ENCODE peak calls at places on chromosomes 6 and 20, in six cellular contexts. One of them, this sample, is unnamed.

GRCh38 chr6:106273087-106273486 is 52.5 kb downstream of the ATG5 start:
- DNase-seq in cardiac muscle cell: no peak
- DNase-seq in suprapubic skin: no peak
- DNase-seq in brain microvascular endothelial cell: no peak
- DNase-seq in body of pancreas: no peak
- DNase-seq in nephron progenitor cell: no peak
- DNase-seq in this sample: no peak

GRCh38 chr20:60632420-60633262 is 619.4 kb upstream of the CDH4 start:
- DNase-seq in cardiac muscle cell: no peak
- DNase-seq in suprapubic skin: no peak
- DNase-seq in brain microvascular endothelial cell: no peak
- DNase-seq in body of pancreas: no peak
- DNase-seq in nephron progenitor cell: no peak
- DNase-seq in this sample: no peak

GRCh38 chr6:25945175-25945574 is 14.7 kb upstream of the SLC17A2 start:
- DNase-seq in cardiac muscle cell: no peak
- DNase-seq in suprapubic skin: no peak
- DNase-seq in brain microvascular endothelial cell: no peak
- DNase-seq in body of pancreas: no peak
- DNase-seq in nephron progenitor cell: no peak
- DNase-seq in this sample: no peak

GRCh38 chr20:62025832-62026563 is 39.7 kb downstream of the TAF4 start:
- DNase-seq in cardiac muscle cell: peak; percentile 85
- DNase-seq in suprapubic skin: no peak
- DNase-seq in brain microvascular endothelial cell: peak; percentile 47
- DNase-seq in body of pancreas: peak; percentile 40
- DNase-seq in nephron progenitor cell: no peak
- DNase-seq in this sample: no peak

GRCh38 chr6:136774228-136775041 is 17.8 kb downstream of the MAP3K5 start:
- DNase-seq in cardiac muscle cell: peak; percentile 82
- DNase-seq in suprapubic skin: no peak
- DNase-seq in brain microvascular endothelial cell: no peak
- DNase-seq in body of pancreas: no peak
- DNase-seq in nephron progenitor cell: no peak
- DNase-seq in this sample: no peak

GRCh38 chr6:105105094-105105493 is 74.7 kb downstream of the POPDC3 start:
- DNase-seq in cardiac muscle cell: no peak
- DNase-seq in suprapubic skin: no peak
- DNase-seq in brain microvascular endothelial cell: no peak
- DNase-seq in body of pancreas: no peak
- DNase-seq in nephron progenitor cell: no peak
- DNase-seq in this sample: no peak

GRCh38 chr20:62406635-62407176 is 379 bp downstream of the CABLES2 start:
- DNase-seq in cardiac muscle cell: no peak
- DNase-seq in suprapubic skin: no peak
- DNase-seq in brain microvascular endothelial cell: no peak
- DNase-seq in body of pancreas: peak; percentile 45
- DNase-seq in nephron progenitor cell: no peak
- DNase-seq in this sample: no peak

GRCh38 chr6:3746119-3746691 is 5.3 kb downstream of the PXDC1 start:
- DNase-seq in cardiac muscle cell: no peak
- DNase-seq in suprapubic skin: no peak
- DNase-seq in brain microvascular endothelial cell: no peak
- DNase-seq in body of pancreas: no peak
- DNase-seq in nephron progenitor cell: no peak
- DNase-seq in this sample: no peak

GRCh38 chr6:579339-579738 is 77.6 kb downstream of the HUS1B start:
- DNase-seq in cardiac muscle cell: peak; percentile 27
- DNase-seq in suprapubic skin: no peak
- DNase-seq in brain microvascular endothelial cell: peak; percentile 20
- DNase-seq in body of pancreas: no peak
- DNase-seq in nephron progenitor cell: no peak
- DNase-seq in this sample: no peak

GRCh38 chr6:123931928-123932327 is 128.3 kb downstream of the NKAIN2 start:
- DNase-seq in cardiac muscle cell: no peak
- DNase-seq in suprapubic skin: no peak
- DNase-seq in brain microvascular endothelial cell: no peak
- DNase-seq in body of pancreas: no peak
- DNase-seq in nephron progenitor cell: no peak
- DNase-seq in this sample: no peak

GRCh38 chr20:57397693-57398108 is 6.5 kb downstream of the RBM38 start:
- DNase-seq in cardiac muscle cell: no peak
- DNase-seq in suprapubic skin: no peak
- DNase-seq in brain microvascular endothelial cell: no peak
- DNase-seq in body of pancreas: no peak
- DNase-seq in nephron progenitor cell: no peak
- DNase-seq in this sample: no peak

GRCh38 chr20:36155629-36155971 is 1.1 kb downstream of the EPB41L1 start:
- DNase-seq in cardiac muscle cell: no peak
- DNase-seq in suprapubic skin: no peak
- DNase-seq in brain microvascular endothelial cell: no peak
- DNase-seq in body of pancreas: no peak
- DNase-seq in nephron progenitor cell: no peak
- DNase-seq in this sample: no peak

GRCh38 chr6:52388790-52389189 is 26.8 kb downstream of the PAQR8 start:
- DNase-seq in cardiac muscle cell: no peak
- DNase-seq in suprapubic skin: no peak
- DNase-seq in brain microvascular endothelial cell: no peak
- DNase-seq in body of pancreas: no peak
- DNase-seq in nephron progenitor cell: no peak
- DNase-seq in this sample: no peak

GRCh38 chr6:157314705-157315321 is 8.5 kb downstream of the TMEM242 start:
- DNase-seq in cardiac muscle cell: peak; percentile 86
- DNase-seq in suprapubic skin: no peak
- DNase-seq in brain microvascular endothelial cell: peak; percentile 57
- DNase-seq in body of pancreas: no peak
- DNase-seq in nephron progenitor cell: no peak
- DNase-seq in this sample: no peak

GRCh38 chr6:119076966-119077642 is 1.4 kb downstream of the FAM184A start:
- DNase-seq in cardiac muscle cell: no peak
- DNase-seq in suprapubic skin: no peak
- DNase-seq in brain microvascular endothelial cell: no peak
- DNase-seq in body of pancreas: no peak
- DNase-seq in nephron progenitor cell: no peak
- DNase-seq in this sample: no peak

GRCh38 chr6:132764370-132764769 is 6.7 kb upstream of the VNN2 start:
- DNase-seq in cardiac muscle cell: peak; percentile 88
- DNase-seq in suprapubic skin: no peak
- DNase-seq in brain microvascular endothelial cell: peak; percentile 41
- DNase-seq in body of pancreas: peak; percentile 18
- DNase-seq in nephron progenitor cell: peak; percentile 18
- DNase-seq in this sample: peak; percentile 50

GRCh38 chr6:41731561-41732086 is 3.8 kb downstream of the TFEB start:
- DNase-seq in cardiac muscle cell: no peak
- DNase-seq in suprapubic skin: no peak
- DNase-seq in brain microvascular endothelial cell: no peak
- DNase-seq in body of pancreas: no peak
- DNase-seq in nephron progenitor cell: no peak
- DNase-seq in this sample: no peak

GRCh38 chr6:133595076-133595868 is 293.6 kb upstream of the TCF21 start:
- DNase-seq in cardiac muscle cell: no peak
- DNase-seq in suprapubic skin: no peak
- DNase-seq in brain microvascular endothelial cell: no peak
- DNase-seq in body of pancreas: no peak
- DNase-seq in nephron progenitor cell: peak; percentile 3
- DNase-seq in this sample: no peak

GRCh38 chr6:1663511-1663910 is 53.8 kb downstream of the FOXC1 start:
- DNase-seq in cardiac muscle cell: no peak
- DNase-seq in suprapubic skin: no peak
- DNase-seq in brain microvascular endothelial cell: no peak
- DNase-seq in body of pancreas: no peak
- DNase-seq in nephron progenitor cell: no peak
- DNase-seq in this sample: no peak

GRCh38 chr6:22664968-22665367 is 95.6 kb downstream of the HDGFL1 start:
- DNase-seq in cardiac muscle cell: no peak
- DNase-seq in suprapubic skin: no peak
- DNase-seq in brain microvascular endothelial cell: no peak
- DNase-seq in body of pancreas: no peak
- DNase-seq in nephron progenitor cell: no peak
- DNase-seq in this sample: no peak

GRCh38 chr20:43744121-43744520 is 17.3 kb upstream of the GTSF1L start:
- DNase-seq in cardiac muscle cell: no peak
- DNase-seq in suprapubic skin: no peak
- DNase-seq in brain microvascular endothelial cell: no peak
- DNase-seq in body of pancreas: no peak
- DNase-seq in nephron progenitor cell: no peak
- DNase-seq in this sample: no peak

GRCh38 chr6:21992178-21992967 is 304.5 kb downstream of the PRL start:
- DNase-seq in cardiac muscle cell: peak; percentile 75
- DNase-seq in suprapubic skin: no peak
- DNase-seq in brain microvascular endothelial cell: peak; percentile 71
- DNase-seq in body of pancreas: no peak
- DNase-seq in nephron progenitor cell: no peak
- DNase-seq in this sample: no peak

GRCh38 chr6:150492507-150492906 is 107.2 kb upstream of the PLEKHG1 start:
- DNase-seq in cardiac muscle cell: peak; percentile 7
- DNase-seq in suprapubic skin: no peak
- DNase-seq in brain microvascular endothelial cell: no peak
- DNase-seq in body of pancreas: no peak
- DNase-seq in nephron progenitor cell: no peak
- DNase-seq in this sample: no peak

GRCh38 chr6:7431594-7432390 is 42.2 kb downstream of the RIOK1 start:
- DNase-seq in cardiac muscle cell: peak; percentile 48
- DNase-seq in suprapubic skin: no peak
- DNase-seq in brain microvascular endothelial cell: peak; percentile 29
- DNase-seq in body of pancreas: no peak
- DNase-seq in nephron progenitor cell: no peak
- DNase-seq in this sample: no peak

GRCh38 chr20:56373942-56374341 is 15.2 kb downstream of the FAM210B start:
- DNase-seq in cardiac muscle cell: peak; percentile 97
- DNase-seq in suprapubic skin: no peak
- DNase-seq in brain microvascular endothelial cell: peak; percentile 91
- DNase-seq in body of pancreas: no peak
- DNase-seq in nephron progenitor cell: no peak
- DNase-seq in this sample: no peak

GRCh38 chr6:125791151-125791819 is 525 bp downstream of the NCOA7 start:
- DNase-seq in cardiac muscle cell: peak; percentile 58
- DNase-seq in suprapubic skin: no peak
- DNase-seq in brain microvascular endothelial cell: peak; percentile 52
- DNase-seq in body of pancreas: peak; percentile 50
- DNase-seq in nephron progenitor cell: no peak
- DNase-seq in this sample: no peak

GRCh38 chr6:2103644-2104523 is 141.5 kb downstream of the GMDS start:
- DNase-seq in cardiac muscle cell: peak; percentile 70
- DNase-seq in suprapubic skin: no peak
- DNase-seq in brain microvascular endothelial cell: peak; percentile 25
- DNase-seq in body of pancreas: no peak
- DNase-seq in nephron progenitor cell: no peak
- DNase-seq in this sample: no peak

GRCh38 chr6:157527471-157527907 is 146.5 kb downstream of the ZDHHC14 start:
- DNase-seq in cardiac muscle cell: peak; percentile 87
- DNase-seq in suprapubic skin: no peak
- DNase-seq in brain microvascular endothelial cell: peak; percentile 11
- DNase-seq in body of pancreas: no peak
- DNase-seq in nephron progenitor cell: no peak
- DNase-seq in this sample: no peak

GRCh38 chr6:136593748-136594490 is 43.7 kb upstream of the MAP7 start:
- DNase-seq in cardiac muscle cell: peak; percentile 98
- DNase-seq in suprapubic skin: no peak
- DNase-seq in brain microvascular endothelial cell: peak; percentile 98
- DNase-seq in body of pancreas: no peak
- DNase-seq in nephron progenitor cell: no peak
- DNase-seq in this sample: no peak

GRCh38 chr6:60867548-60867947 is 1418.5 kb downstream of the KHDRBS2 start:
- DNase-seq in cardiac muscle cell: no peak
- DNase-seq in suprapubic skin: no peak
- DNase-seq in brain microvascular endothelial cell: no peak
- DNase-seq in body of pancreas: no peak
- DNase-seq in nephron progenitor cell: no peak
- DNase-seq in this sample: no peak

GRCh38 chr20:25277941-25278521 is 30.1 kb downstream of the PYGB start:
- DNase-seq in cardiac muscle cell: no peak
- DNase-seq in suprapubic skin: peak; percentile 60
- DNase-seq in brain microvascular endothelial cell: no peak
- DNase-seq in body of pancreas: peak; percentile 9
- DNase-seq in nephron progenitor cell: no peak
- DNase-seq in this sample: no peak

GRCh38 chr20:43863821-43864544 is 50.7 kb upstream of the TOX2 start:
- DNase-seq in cardiac muscle cell: no peak
- DNase-seq in suprapubic skin: no peak
- DNase-seq in brain microvascular endothelial cell: no peak
- DNase-seq in body of pancreas: no peak
- DNase-seq in nephron progenitor cell: no peak
- DNase-seq in this sample: no peak

GRCh38 chr20:41466836-41467619 is 100.4 kb upstream of the EMILIN3 start:
- DNase-seq in cardiac muscle cell: no peak
- DNase-seq in suprapubic skin: no peak
- DNase-seq in brain microvascular endothelial cell: no peak
- DNase-seq in body of pancreas: no peak
- DNase-seq in nephron progenitor cell: no peak
- DNase-seq in this sample: no peak
- TF ChIP-seq CTCF in cardiac muscle cell: no peak
- TF ChIP-seq CTCF in suprapubic skin: no peak
- TF ChIP-seq CTCF in brain microvascular endothelial cell: no peak
- TF ChIP-seq CTCF in body of pancreas: no peak
- TF ChIP-seq CTCF in nephron progenitor cell: no peak
- TF ChIP-seq CTCF in this sample: no peak

GRCh38 chr20:47304287-47304686 is 52.2 kb downstream of the ZMYND8 start:
- DNase-seq in cardiac muscle cell: peak; percentile 48
- DNase-seq in suprapubic skin: no peak
- DNase-seq in brain microvascular endothelial cell: no peak
- DNase-seq in body of pancreas: no peak
- DNase-seq in nephron progenitor cell: no peak
- DNase-seq in this sample: no peak
- TF ChIP-seq CTCF in cardiac muscle cell: peak; percentile 12
- TF ChIP-seq CTCF in suprapubic skin: no peak
- TF ChIP-seq CTCF in brain microvascular endothelial cell: no peak
- TF ChIP-seq CTCF in body of pancreas: peak; percentile 38
- TF ChIP-seq CTCF in nephron progenitor cell: no peak
- TF ChIP-seq CTCF in this sample: no peak

GRCh38 chr6:44645276-44645675 is 257.8 kb downstream of the CDC5L start:
- DNase-seq in cardiac muscle cell: no peak
- DNase-seq in suprapubic skin: no peak
- DNase-seq in brain microvascular endothelial cell: no peak
- DNase-seq in body of pancreas: no peak
- DNase-seq in nephron progenitor cell: no peak
- DNase-seq in this sample: no peak
- TF ChIP-seq CTCF in cardiac muscle cell: no peak
- TF ChIP-seq CTCF in suprapubic skin: no peak
- TF ChIP-seq CTCF in brain microvascular endothelial cell: peak; percentile 15
- TF ChIP-seq CTCF in body of pancreas: no peak
- TF ChIP-seq CTCF in nephron progenitor cell: no peak
- TF ChIP-seq CTCF in this sample: no peak

GRCh38 chr6:14787677-14788076 is 458.2 kb upstream of the JARID2 start:
- DNase-seq in cardiac muscle cell: no peak
- DNase-seq in suprapubic skin: no peak
- DNase-seq in brain microvascular endothelial cell: no peak
- DNase-seq in body of pancreas: no peak
- DNase-seq in nephron progenitor cell: no peak
- DNase-seq in this sample: no peak
- TF ChIP-seq CTCF in cardiac muscle cell: no peak
- TF ChIP-seq CTCF in suprapubic skin: no peak
- TF ChIP-seq CTCF in brain microvascular endothelial cell: peak; percentile 16
- TF ChIP-seq CTCF in body of pancreas: no peak
- TF ChIP-seq CTCF in nephron progenitor cell: no peak
- TF ChIP-seq CTCF in this sample: no peak

This sample was measured in omental fat pad.